ENCODE peak calls at places on chromosomes 16 and 17, in eight cellular contexts. One of them, this sample, is unnamed.

GRCh38 chr17:66661857-66662256 is 173.1 kb upstream of the CACNG5 start:
- DNase-seq in foreskin keratinocyte: no peak
- DNase-seq in AG09319: no peak
- DNase-seq in PC-9: no peak
- DNase-seq in AG04450: no peak
- DNase-seq in choroid plexus epithelial cell: no peak
- DNase-seq in pancreas: no peak
- DNase-seq in Calu3: no peak
- DNase-seq in this sample: no peak

GRCh38 chr17:31564883-31565297 is 173.4 kb downstream of the RAB11FIP4 start:
- DNase-seq in choroid plexus epithelial cell: peak; percentile 44
- DNase-seq in AG09319: no peak
- DNase-seq in pancreas: no peak
- DNase-seq in foreskin keratinocyte: peak; percentile 43
- DNase-seq in AG04450: no peak
- DNase-seq in PC-9: peak; percentile 56
- DNase-seq in Calu3: no peak
- DNase-seq in this sample: no peak

GRCh38 chr17:69523252-69523861 is 108.9 kb downstream of the MAP2K6 start:
- DNase-seq in PC-9: peak; percentile 10
- DNase-seq in Calu3: peak; percentile 45
- DNase-seq in pancreas: no peak
- DNase-seq in foreskin keratinocyte: peak; percentile 46
- DNase-seq in choroid plexus epithelial cell: peak; percentile 84
- DNase-seq in AG09319: no peak
- DNase-seq in AG04450: peak; percentile 24
- DNase-seq in this sample: peak; percentile 42

GRCh38 chr17:59234631-59235030 is 14.3 kb downstream of the GDPD1 start:
- DNase-seq in pancreas: no peak
- DNase-seq in choroid plexus epithelial cell: no peak
- DNase-seq in AG09319: no peak
- DNase-seq in foreskin keratinocyte: no peak
- DNase-seq in Calu3: no peak
- DNase-seq in AG04450: no peak
- DNase-seq in PC-9: no peak
- DNase-seq in this sample: no peak

GRCh38 chr16:81549547-81550411 is 105.2 kb downstream of the CMIP start:
- DNase-seq in PC-9: no peak
- DNase-seq in Calu3: no peak
- DNase-seq in AG09319: no peak
- DNase-seq in choroid plexus epithelial cell: no peak
- DNase-seq in AG04450: no peak
- DNase-seq in pancreas: no peak
- DNase-seq in foreskin keratinocyte: no peak
- DNase-seq in this sample: no peak

GRCh38 chr16:48879173-48879926 is 269.4 kb upstream of the N4BP1 start:
- DNase-seq in AG09319: no peak
- DNase-seq in Calu3: no peak
- DNase-seq in foreskin keratinocyte: no peak
- DNase-seq in AG04450: no peak
- DNase-seq in choroid plexus epithelial cell: no peak
- DNase-seq in pancreas: no peak
- DNase-seq in PC-9: no peak
- DNase-seq in this sample: no peak

GRCh38 chr17:78745407-78746088 is 36.5 kb downstream of the CYTH1 start:
- DNase-seq in pancreas: no peak
- DNase-seq in Calu3: peak; percentile 38
- DNase-seq in choroid plexus epithelial cell: peak; percentile 72
- DNase-seq in AG04450: no peak
- DNase-seq in foreskin keratinocyte: peak; percentile 26
- DNase-seq in PC-9: peak; percentile 20
- DNase-seq in AG09319: no peak
- DNase-seq in this sample: no peak

GRCh38 chr16:54077412-54077821 is 209.2 kb downstream of the IRX3 start:
- DNase-seq in PC-9: peak; percentile 53
- DNase-seq in foreskin keratinocyte: peak; percentile 79
- DNase-seq in AG09319: no peak
- DNase-seq in AG04450: peak; percentile 7
- DNase-seq in choroid plexus epithelial cell: peak; percentile 75
- DNase-seq in Calu3: no peak
- DNase-seq in pancreas: no peak
- DNase-seq in this sample: peak; percentile 78

DNA sequence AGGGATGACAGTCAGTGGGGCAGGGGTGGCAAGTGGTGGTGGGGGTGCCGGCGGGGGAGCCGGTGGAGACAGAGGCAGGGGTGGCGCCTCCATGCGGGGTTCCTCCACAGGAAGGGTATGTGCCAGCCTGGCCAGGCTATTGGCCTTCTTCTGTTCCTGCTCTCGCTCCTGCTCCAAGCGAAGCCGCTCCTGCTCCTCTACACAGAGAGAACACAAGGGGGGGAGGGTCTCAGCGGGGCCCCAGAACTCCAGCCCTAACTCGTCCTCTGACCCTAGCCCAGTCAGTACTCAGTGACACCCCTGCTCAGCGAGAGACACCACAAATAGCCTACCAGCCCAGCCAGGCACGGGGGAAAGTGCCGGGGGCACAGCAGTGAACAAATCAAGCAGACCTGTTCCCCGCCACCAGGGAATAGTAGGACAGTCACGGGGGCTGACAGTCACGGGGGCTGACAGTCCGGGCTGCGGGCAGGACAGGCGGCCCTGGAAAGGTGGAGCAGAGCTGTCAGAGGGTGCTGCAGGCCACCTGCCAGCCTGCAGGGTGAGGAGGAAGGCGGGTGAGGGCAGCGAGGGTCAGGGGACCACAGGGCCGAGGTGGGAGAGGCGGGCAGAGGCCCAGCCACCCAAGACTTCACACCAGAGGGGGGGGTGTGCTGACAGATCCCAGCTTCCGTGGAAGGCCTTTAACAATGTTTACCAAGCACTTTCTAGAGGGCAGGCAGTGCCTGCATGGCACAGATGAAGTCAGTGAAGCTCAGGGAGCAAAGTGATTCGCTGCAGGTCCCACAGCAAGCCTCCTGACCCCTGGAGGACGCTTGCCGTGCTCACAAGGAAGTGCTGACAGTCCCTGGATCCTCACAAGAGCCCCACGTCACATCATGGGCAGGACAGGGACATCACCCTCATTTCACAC is 5.3 kb downstream of the MNT start:
- DNase-seq in choroid plexus epithelial cell: peak; percentile 62
- DNase-seq in PC-9: no peak
- DNase-seq in pancreas: peak; percentile 81
- DNase-seq in Calu3: peak; percentile 37
- DNase-seq in foreskin keratinocyte: no peak
- DNase-seq in AG09319: no peak
- DNase-seq in AG04450: no peak
- DNase-seq in this sample: no peak
- TF ChIP-seq CTCF in choroid plexus epithelial cell: peak; percentile 21
- TF ChIP-seq CTCF in PC-9: no peak
- TF ChIP-seq CTCF in pancreas: no peak
- TF ChIP-seq CTCF in Calu3: no peak
- TF ChIP-seq CTCF in foreskin keratinocyte: peak; percentile 9
- TF ChIP-seq CTCF in AG09319: no peak
- TF ChIP-seq CTCF in AG04450: no peak
- TF ChIP-seq CTCF in this sample: no peak

GRCh38 chr16:47571049-47571448 is 109.9 kb downstream of the PHKB start:
- DNase-seq in AG04450: no peak
- DNase-seq in foreskin keratinocyte: no peak
- DNase-seq in Calu3: no peak
- DNase-seq in AG09319: no peak
- DNase-seq in pancreas: no peak
- DNase-seq in PC-9: no peak
- DNase-seq in choroid plexus epithelial cell: no peak
- DNase-seq in this sample: no peak
- TF ChIP-seq CTCF in AG04450: peak; percentile 1
- TF ChIP-seq CTCF in foreskin keratinocyte: no peak
- TF ChIP-seq CTCF in Calu3: no peak
- TF ChIP-seq CTCF in AG09319: no peak
- TF ChIP-seq CTCF in pancreas: no peak
- TF ChIP-seq CTCF in PC-9: no peak
- TF ChIP-seq CTCF in choroid plexus epithelial cell: peak; percentile 11
- TF ChIP-seq CTCF in this sample: no peak

GRCh38 chr16:12416136-12416787 is 387.4 kb downstream of the CPPED1 start:
- DNase-seq in pancreas: no peak
- DNase-seq in choroid plexus epithelial cell: no peak
- DNase-seq in foreskin keratinocyte: no peak
- DNase-seq in Calu3: no peak
- DNase-seq in AG04450: no peak
- DNase-seq in AG09319: no peak
- DNase-seq in PC-9: no peak
- DNase-seq in this sample: no peak
- TF ChIP-seq CTCF in pancreas: no peak
- TF ChIP-seq CTCF in choroid plexus epithelial cell: no peak
- TF ChIP-seq CTCF in foreskin keratinocyte: no peak
- TF ChIP-seq CTCF in Calu3: no peak
- TF ChIP-seq CTCF in AG04450: no peak
- TF ChIP-seq CTCF in AG09319: no peak
- TF ChIP-seq CTCF in PC-9: no peak
- TF ChIP-seq CTCF in this sample: no peak

DNA sequence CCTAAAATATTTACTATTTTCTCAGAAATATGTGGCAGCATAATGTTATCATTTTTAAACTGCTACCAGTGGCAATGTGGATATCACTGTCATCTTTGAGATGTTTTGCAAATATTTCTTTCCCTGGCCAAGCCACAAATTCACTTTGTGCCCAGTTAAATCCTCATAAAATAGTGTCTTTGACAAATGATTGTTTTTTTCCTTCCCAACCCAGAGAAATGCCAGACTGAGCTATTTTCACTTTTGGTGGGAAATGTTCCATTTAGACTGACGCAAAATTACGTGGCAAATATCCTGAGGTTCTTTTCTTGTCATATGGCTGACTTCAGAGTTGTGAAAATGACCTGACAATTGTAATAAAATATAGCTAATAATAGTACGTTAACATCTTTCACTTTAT is 807.0 kb upstream of the SOX9 start:
- DNase-seq in AG09319: no peak
- DNase-seq in PC-9: no peak
- DNase-seq in pancreas: no peak
- DNase-seq in Calu3: no peak
- DNase-seq in foreskin keratinocyte: no peak
- DNase-seq in AG04450: no peak
- DNase-seq in choroid plexus epithelial cell: no peak
- DNase-seq in this sample: no peak
- TF ChIP-seq CTCF in AG09319: no peak
- TF ChIP-seq CTCF in PC-9: no peak
- TF ChIP-seq CTCF in pancreas: no peak
- TF ChIP-seq CTCF in Calu3: no peak
- TF ChIP-seq CTCF in foreskin keratinocyte: no peak
- TF ChIP-seq CTCF in AG04450: no peak
- TF ChIP-seq CTCF in choroid plexus epithelial cell: no peak
- TF ChIP-seq CTCF in this sample: no peak

DNA sequence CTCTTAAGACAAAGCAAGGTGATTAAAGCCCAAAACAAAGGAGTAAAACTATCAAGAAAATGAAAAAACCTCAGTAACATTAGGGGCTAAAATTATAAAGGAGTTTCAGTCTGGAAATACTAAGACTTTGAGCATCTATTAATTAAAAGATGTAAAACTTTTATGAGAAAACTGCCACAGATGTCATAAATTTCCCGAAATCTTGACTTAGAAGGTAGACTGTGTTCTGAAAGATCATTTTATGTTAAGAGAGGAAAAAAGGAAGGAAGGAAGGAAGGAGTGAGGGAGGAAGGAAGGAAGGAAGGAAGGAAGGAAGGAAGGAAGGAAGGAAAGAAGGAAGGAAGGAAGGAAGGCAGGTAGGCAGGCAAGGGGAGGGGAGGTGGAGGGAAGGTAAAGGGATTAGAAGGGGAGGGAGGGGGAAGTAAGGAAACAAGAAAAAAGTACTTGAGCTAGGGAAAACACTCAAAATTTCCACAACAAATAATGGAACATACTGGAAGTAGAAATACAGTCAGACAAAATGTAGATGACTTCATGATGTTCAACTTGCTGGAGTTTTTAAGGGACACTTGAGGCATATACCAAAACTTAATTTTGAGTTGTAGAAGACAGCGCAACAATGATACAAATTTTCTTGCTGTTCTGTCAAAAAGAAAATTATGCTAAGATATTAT is 2.0 kb downstream of the KRTAP4-5 start:
- DNase-seq in PC-9: no peak
- DNase-seq in AG04450: no peak
- DNase-seq in choroid plexus epithelial cell: no peak
- DNase-seq in Calu3: no peak
- DNase-seq in foreskin keratinocyte: no peak
- DNase-seq in AG09319: no peak
- DNase-seq in pancreas: no peak
- DNase-seq in this sample: no peak
- TF ChIP-seq CTCF in PC-9: no peak
- TF ChIP-seq CTCF in AG04450: no peak
- TF ChIP-seq CTCF in choroid plexus epithelial cell: no peak
- TF ChIP-seq CTCF in Calu3: no peak
- TF ChIP-seq CTCF in foreskin keratinocyte: no peak
- TF ChIP-seq CTCF in AG09319: no peak
- TF ChIP-seq CTCF in pancreas: no peak
- TF ChIP-seq CTCF in this sample: no peak